ENCODE peak calls at places on chromosome 7, in six cellular contexts. N, S, U, Y, G and I are unnamed samples.

GRCh38 chr7:13282377-13282980 is 595.0 kb downstream of the ARL4A start:
- DNase-seq in N (peak), S (no peak), U (no peak), Y (no peak), G (no peak), I (no peak)

GRCh38 chr7:52842192-52842900 is 193.1 kb upstream of the POM121L12 start:
- DNase-seq in N (no peak), S (no peak), U (no peak), Y (no peak), G (no peak), I (no peak)

GRCh38 chr7:31253486-31253885 is 87.0 kb downstream of the NEUROD6 start:
- DNase-seq in N (peak), S (no peak), U (no peak), Y (no peak), G (no peak), I (no peak)

GRCh38 chr7:7613210-7613609 is 27.3 kb upstream of the UMAD1 start:
- DNase-seq in N (no peak), S (no peak), U (no peak), Y (no peak), G (no peak), I (no peak)

GRCh38 chr7:25862993-25863726 is 288.8 kb upstream of the NFE2L3 start:
- DNase-seq in N (no peak), S (no peak), U (no peak), Y (no peak), G (no peak), I (no peak)

GRCh38 chr7:158016171-158017087 is 571.2 kb downstream of the PTPRN2 start:
- DNase-seq in N (no peak), S (no peak), U (no peak), Y (no peak), G (peak), I (peak)

GRCh38 chr7:66832531-66833351 is 88.3 kb upstream of the TMEM248 start:
- DNase-seq in N (no peak), S (no peak), U (peak), Y (no peak), G (no peak), I (no peak)

GRCh38 chr7:158957921-158958471 is 101.6 kb downstream of the DYNC2I1 start:
- DNase-seq in N (peak), S (peak), U (no peak), Y (no peak), G (peak), I (peak)

GRCh38 chr7:28230273-28230672 is 49.7 kb upstream of the JAZF1 start:
- DNase-seq in N (no peak), S (no peak), U (no peak), Y (no peak), G (no peak), I (no peak)

GRCh38 chr7:106959753-106960152 is 84.8 kb upstream of the PRKAR2B start:
- DNase-seq in N (peak), S (no peak), U (no peak), Y (no peak), G (no peak), I (no peak)

GRCh38 chr7:2596636-2597635 is 34.9 kb upstream of the TTYH3 start:
- DNase-seq in N (no peak), S (no peak), U (no peak), Y (no peak), G (no peak), I (no peak)

GRCh38 chr7:537911-538634 is 18.4 kb upstream of the PDGFA start:
- DNase-seq in N (peak), S (peak), U (no peak), Y (no peak), G (peak), I (peak)

GRCh38 chr7:148722340-148723165 is 23.9 kb downstream of the CUL1 start:
- DNase-seq in N (no peak), S (no peak), U (no peak), Y (no peak), G (peak), I (peak)

GRCh38 chr7:455110-455928 is 64.3 kb downstream of the PDGFA start:
- DNase-seq in N (no peak), S (peak), U (no peak), Y (peak), G (no peak), I (peak)

GRCh38 chr7:135539629-135540028 is 18.1 kb upstream of the NUP205 start:
- DNase-seq in N (no peak), S (no peak), U (no peak), Y (no peak), G (no peak), I (no peak)

GRCh38 chr7:108603922-108604684 is 34.4 kb downstream of the DNAJB9 start:
- DNase-seq in N (no peak), S (no peak), U (no peak), Y (no peak), G (no peak), I (no peak)

GRCh38 chr7:90337106-90337505 is 9.4 kb upstream of the GTPBP10 start:
- DNase-seq in N (no peak), S (no peak), U (no peak), Y (no peak), G (no peak), I (no peak)

GRCh38 chr7:1954366-1955004 is 278.3 kb downstream of the MAD1L1 start:
- DNase-seq in N (no peak), S (no peak), U (no peak), Y (no peak), G (no peak), I (no peak)

GRCh38 chr7:35037526-35038339 is 448 bp upstream of the DPY19L1 start:
- DNase-seq in N (peak), S (peak), U (peak), Y (peak), G (peak), I (peak)

GRCh38 chr7:84582747-84583146 is 388.2 kb upstream of the SEMA3A start:
- DNase-seq in N (no peak), S (no peak), U (no peak), Y (no peak), G (no peak), I (no peak)

GRCh38 chr7:32154797-32155196 is 84.6 kb upstream of the PDE1C start:
- DNase-seq in N (no peak), S (no peak), U (no peak), Y (no peak), G (no peak), I (peak)

GRCh38 chr7:155380221-155380861 is 77.6 kb upstream of the EN2 start:
- DNase-seq in N (peak), S (peak), U (peak), Y (peak), G (peak), I (peak)

GRCh38 chr7:130476287-130477001 is 15.4 kb upstream of the MEST start:
- DNase-seq in N (no peak), S (no peak), U (no peak), Y (no peak), G (no peak), I (no peak)

GRCh38 chr7:4097001-4097609 is 585.0 kb upstream of the FOXK1 start:
- DNase-seq in N (no peak), S (no peak), U (no peak), Y (no peak), G (no peak), I (no peak)

GRCh38 chr7:16318989-16319915 is 102.1 kb downstream of the CRPPA start:
- DNase-seq in N (no peak), S (no peak), U (no peak), Y (no peak), G (no peak), I (no peak)

GRCh38 chr7:64999165-65000004 is 7.1 kb downstream of the ERV3-1 start:
- DNase-seq in N (no peak), S (no peak), U (no peak), Y (no peak), G (peak), I (peak)

GRCh38 chr7:118870187-118870586 is 645.7 kb downstream of the ANKRD7 start:
- DNase-seq in N (peak), S (no peak), U (no peak), Y (no peak), G (no peak), I (no peak)

DNA sequence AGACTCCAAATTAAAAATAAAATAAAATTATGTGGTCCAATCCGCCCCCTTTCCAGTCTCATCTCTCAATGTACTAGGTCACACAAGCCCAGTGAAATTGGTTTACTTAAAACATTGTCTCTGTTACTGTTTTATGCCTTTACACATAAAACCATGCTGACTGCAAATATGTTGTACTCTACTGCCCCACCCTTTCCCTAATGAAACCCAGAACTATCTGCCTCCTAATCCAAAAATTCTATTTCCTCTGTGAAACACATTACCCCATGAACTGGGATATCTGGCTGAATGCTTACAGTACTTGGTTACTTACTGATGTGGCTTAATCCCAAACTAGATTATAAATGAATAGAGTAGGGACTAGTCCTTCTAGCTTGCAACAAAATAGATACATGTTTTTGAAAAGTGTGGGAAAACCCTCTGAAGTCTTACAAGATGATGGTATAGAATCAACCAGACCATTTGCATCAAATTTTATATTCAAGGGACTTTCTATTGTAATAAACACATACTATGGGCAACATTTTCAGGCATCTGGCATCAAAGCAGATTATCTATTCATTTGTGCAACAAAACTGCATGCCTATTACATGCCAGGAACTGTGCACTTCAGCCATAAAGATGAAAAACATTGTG is 10.0 kb upstream of the KMT2E start:
- DNase-seq in N (no peak), S (no peak), U (no peak), Y (no peak), G (no peak), I (no peak)
- TF ChIP-seq POLR2AphosphoS5 in N (no peak), S (no peak), U (no peak), Y (no peak), G (no peak), I (no peak)

GRCh38 chr7:151436446-151437162 is 3.3 kb downstream of the CRYGN start:
- DNase-seq in N (no peak), S (no peak), U (peak), Y (no peak), G (no peak), I (no peak)
- TF ChIP-seq POLR2AphosphoS5 in N (no peak), S (no peak), U (peak), Y (no peak), G (no peak), I (peak)

DNA sequence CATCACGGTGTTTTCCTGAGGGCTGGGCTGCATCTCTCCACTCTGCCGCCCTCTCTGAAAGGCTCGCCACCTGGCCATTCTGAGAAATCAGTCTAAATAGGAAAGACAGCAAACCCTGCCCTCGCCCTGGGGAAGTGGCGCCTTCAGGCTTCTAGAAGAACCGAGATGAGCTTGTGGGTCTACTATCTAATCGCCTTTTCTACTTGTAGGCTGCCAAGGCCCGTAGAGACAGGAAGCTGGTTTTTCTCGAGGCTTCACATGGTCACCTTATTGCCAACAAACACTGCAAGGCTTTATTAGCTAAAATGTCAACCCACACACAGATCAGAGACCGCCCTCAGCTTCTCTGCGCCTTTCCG is 21.4 kb downstream of the LAT2 start:
- DNase-seq in N (no peak), S (peak), U (no peak), Y (no peak), G (no peak), I (no peak)
- TF ChIP-seq POLR2AphosphoS5 in N (no peak), S (no peak), U (no peak), Y (no peak), G (no peak), I (no peak)

GRCh38 chr7:82153776-82154175 is 289.8 kb downstream of the CACNA2D1 start:
- DNase-seq in N (no peak), S (no peak), U (no peak), Y (no peak), G (no peak), I (no peak)
- TF ChIP-seq POLR2AphosphoS5 in N (no peak), S (no peak), U (no peak), Y (no peak), G (no peak), I (no peak)

GRCh38 chr7:55065079-55065478 is 46.3 kb downstream of the EGFR start:
- DNase-seq in N (no peak), S (peak), U (peak), Y (no peak), G (no peak), I (no peak)
- TF ChIP-seq POLR2AphosphoS5 in N (no peak), S (peak), U (peak), Y (peak), G (peak), I (peak)

DNA sequence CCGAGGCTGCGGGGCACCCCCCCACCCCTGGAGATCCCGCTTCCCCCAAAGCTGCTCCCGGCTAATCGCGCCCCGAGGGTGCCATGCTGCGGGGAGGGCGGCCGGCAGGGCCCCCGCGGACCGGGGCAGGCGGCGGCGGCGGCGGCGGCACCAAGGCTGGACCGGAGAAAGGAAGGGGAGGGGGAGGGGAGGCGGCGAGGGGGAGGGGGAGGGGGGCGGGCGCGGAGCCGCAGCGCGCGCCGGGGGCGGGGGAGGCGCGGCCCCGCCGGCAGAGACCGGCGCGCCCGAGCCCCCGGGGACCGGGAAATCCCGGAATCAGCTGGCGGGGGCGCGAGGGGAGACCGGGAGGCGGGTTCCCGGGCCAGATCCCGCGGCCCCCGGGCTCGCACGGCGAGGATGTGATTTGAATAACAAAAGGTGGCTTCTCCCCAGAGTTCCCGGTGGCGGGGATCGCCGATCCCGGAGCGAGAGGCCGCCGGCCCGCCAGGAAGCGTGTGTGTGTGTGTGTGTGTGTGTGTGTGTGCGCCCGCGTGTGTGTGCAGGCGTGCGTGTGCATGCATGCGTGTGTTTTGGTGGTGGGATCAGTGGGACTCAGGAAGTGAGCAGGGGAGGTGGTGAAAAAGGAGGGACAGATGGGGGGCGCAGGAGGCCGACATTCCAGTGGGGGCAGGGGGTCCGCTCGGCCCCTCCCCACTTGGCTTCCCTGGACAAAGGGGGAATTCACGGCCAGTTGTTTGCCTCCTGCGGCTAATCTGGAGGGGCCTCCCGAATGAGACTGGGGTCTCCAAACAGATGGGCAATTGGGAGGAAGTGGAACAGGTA is 99.5 kb downstream of the HIP1 start:
- DNase-seq in N (peak), S (peak), U (peak), Y (no peak), G (no peak), I (peak)
- TF ChIP-seq POLR2AphosphoS5 in N (peak), S (no peak), U (no peak), Y (no peak), G (no peak), I (no peak)

GRCh38 chr7:14841086-14841485 is 61.5 kb downstream of the DGKB start:
- DNase-seq in N (no peak), S (no peak), U (no peak), Y (no peak), G (no peak), I (no peak)
- TF ChIP-seq POLR2AphosphoS5 in N (no peak), S (no peak), U (no peak), Y (no peak), G (no peak), I (no peak)